ENCODE peak calls at places on chromosomes 16 and 17, in five cellular contexts. M is progenitor cell of endocrine pancreas; I is stimulated activated CD4-positive, alpha-beta T cell treated with anti-CD3 and anti-CD28 coated beads, Interleukin-1b, Interleukin-23, amount 100 ng/mL, for 48 hours; Y is iPS-NIHi11; V is cardiac fibroblast. A is an unnamed sample.
A peak's percentile ranks its signal among the peaks of the same experiment; 100 is the strongest.

GRCh38 chr16:23670137-23670776 is 8.4 kb upstream of the PLK1 start:
- DNase-seq in M (no peak), I (peak; percentile 73), Y (no peak), V (peak; percentile 89), A (no peak)

GRCh38 chr16:72508196-72508595 is 336.2 kb upstream of the PMFBP1 start:
- DNase-seq in V (peak; percentile 65), I (no peak), M (no peak), Y (no peak), A (no peak)

GRCh38 chr17:10616502-10617119 is 40.5 kb downstream of the MYH3 start:
- DNase-seq in I (peak; percentile 75), M (peak; percentile 85), V (peak; percentile 81), Y (peak; percentile 83), A (peak; percentile 63)

GRCh38 chr16:47965439-47965838 is 190.4 kb downstream of the ABCC12 start:
- DNase-seq in M (no peak), I (no peak), V (peak; percentile 5), Y (peak; percentile 64), A (no peak)

GRCh38 chr16:72789921-72790320 is 258.0 kb downstream of the ZFHX3 start:
- DNase-seq in M (no peak), V (no peak), Y (no peak), I (no peak), A (no peak)

GRCh38 chr17:81258292-81258691 is 19.2 kb downstream of the NDUFAF8 start:
- DNase-seq in M (no peak), Y (peak; percentile 77), I (no peak), V (no peak), A (no peak)

GRCh38 chr17:73770849-73771229 is 126.6 kb upstream of the SDK2 start:
- DNase-seq in Y (no peak), I (no peak), V (no peak), M (no peak), A (no peak)

GRCh38 chr17:62652251-62653001 is 25.0 kb downstream of the MRC2 start:
- DNase-seq in V (peak; percentile 75), I (no peak), Y (peak; percentile 62), M (no peak), A (no peak)

GRCh38 chr16:89197033-89197632 is 3.2 kb downstream of the SLC22A31 start:
- DNase-seq in Y (no peak), V (no peak), M (no peak), I (no peak), A (no peak)

GRCh38 chr16:23833960-23834685 is 1.7 kb upstream of the PRKCB start:
- DNase-seq in V (no peak), M (no peak), Y (no peak), I (peak; percentile 57), A (no peak)

GRCh38 chr16:11301645-11302513 is 20.7 kb upstream of the PRM1 start:
- DNase-seq in M (no peak), I (no peak), V (no peak), Y (no peak), A (no peak)

GRCh38 chr16:77674888-77675287 is 47.4 kb upstream of the NUDT7 start:
- DNase-seq in Y (no peak), M (no peak), V (peak; percentile 76), I (no peak), A (no peak)

GRCh38 chr17:16037636-16038035 is 38.0 kb downstream of the TTC19 start:
- DNase-seq in V (peak; percentile 49), Y (no peak), M (no peak), I (no peak), A (no peak)

GRCh38 chr17:37642706-37643105 is 540 bp downstream of the DDX52 start:
- DNase-seq in M (no peak), I (no peak), Y (peak; percentile 16), V (peak; percentile 55), A (no peak)

GRCh38 chr16:4733747-4734062 is 366 bp downstream of the ANKS3 start:
- DNase-seq in V (no peak), Y (no peak), M (no peak), I (peak; percentile 14), A (no peak)

GRCh38 chr17:71402661-71403141 is 718.1 kb upstream of the SOX9 start:
- DNase-seq in V (no peak), I (no peak), Y (no peak), M (no peak), A (no peak)

GRCh38 chr16:87125206-87126155 is 191.7 kb downstream of the C16orf95 start:
- DNase-seq in V (no peak), M (no peak), Y (no peak), I (no peak), A (no peak)

GRCh38 chr17:17710728-17711541 is 29.7 kb downstream of the RAI1 start:
- DNase-seq in V (peak; percentile 83), I (no peak), Y (peak; percentile 83), M (peak; percentile 73), A (peak; percentile 82)

GRCh38 chr17:75262112-75262606 is 480 bp downstream of the MRPS7 start:
- DNase-seq in M (peak; percentile 20), I (no peak), Y (no peak), V (no peak), A (no peak)

GRCh38 chr16:1072526-1073261 is at the start of gene SSTR5:
- DNase-seq in M (no peak), V (no peak), I (no peak), Y (peak; percentile 87), A (no peak)

GRCh38 chr17:83147285-83147684 is 67.9 kb downstream of the METRNL start:
- DNase-seq in M (no peak), V (no peak), I (no peak), Y (no peak), A (no peak)

GRCh38 chr16:31215287-31216115 is 1.4 kb downstream of the PYDC1 start:
- DNase-seq in I (no peak), M (peak; percentile 39), V (peak; percentile 51), Y (peak; percentile 98), A (no peak)

GRCh38 chr16:59210955-59211541 is 476.9 kb upstream of the GOT2 start:
- DNase-seq in M (no peak), I (no peak), V (peak; percentile 59), Y (peak; percentile 47), A (no peak)

GRCh38 chr17:56593741-56594527 is 435 bp downstream of the NOG start:
- DNase-seq in V (peak; percentile 61), M (peak; percentile 52), I (peak; percentile 42), Y (peak; percentile 64), A (peak; percentile 50)

GRCh38 chr17:50266384-50267073 is 7.7 kb upstream of the TMEM92 start:
- DNase-seq in V (peak; percentile 89), Y (peak; percentile 5), I (no peak), M (no peak), A (no peak)

GRCh38 chr16:57186630-57187507 is 740 bp downstream of the RSPRY1 start:
- DNase-seq in M (no peak), V (peak; percentile 52), I (no peak), Y (peak; percentile 23), A (no peak)

GRCh38 chr16:66003196-66003595 is 363.3 kb upstream of the CDH5 start:
- DNase-seq in V (no peak), Y (no peak), M (no peak), I (no peak), A (no peak)

GRCh38 chr16:23320695-23321094 is 18.6 kb downstream of the SCNN1B start:
- DNase-seq in Y (no peak), V (no peak), M (no peak), I (no peak), A (no peak)

GRCh38 chr17:75635610-75636202 is 2.5 kb downstream of the SMIM5 start:
- DNase-seq in M (no peak), I (no peak), V (no peak), Y (no peak), A (no peak)

GRCh38 chr17:45722161-45722560 is 62.0 kb upstream of the CRHR1 start:
- DNase-seq in I (no peak), V (peak; percentile 9), Y (peak; percentile 86), M (no peak), A (no peak)

GRCh38 chr16:22357635-22357971 is 16.8 kb downstream of the CDR2 start:
- DNase-seq in Y (no peak), M (no peak), I (no peak), V (no peak), A (no peak)

GRCh38 chr16:4664538-4665418 is 28.6 kb upstream of the NUDT16L1 start:
- DNase-seq in I (peak; percentile 53), M (no peak), V (peak; percentile 57), Y (no peak), A (no peak)

GRCh38 chr16:77551352-77551751 is 116.5 kb upstream of the ADAMTS18 start:
- DNase-seq in I (no peak), V (peak; percentile 48), Y (no peak), M (no peak), A (no peak)

GRCh38 chr17:61425682-61426481 is 26.2 kb downstream of the TBX2 start:
- DNase-seq in I (no peak), M (no peak), V (no peak), Y (no peak), A (no peak)

GRCh38 chr16:15604460-15605390 is 38.2 kb downstream of the MARF1 start:
- DNase-seq in I (no peak), Y (no peak), M (no peak), V (no peak), A (no peak)

GRCh38 chr17:61647044-61647443 is 56.0 kb upstream of the NACA2 start:
- DNase-seq in V (peak; percentile 57), M (no peak), I (no peak), Y (no peak), A (no peak)

GRCh38 chr17:38442548-38442947 is 14.3 kb downstream of the ARHGAP23 start:
- DNase-seq in I (no peak), V (no peak), Y (no peak), M (no peak), A (no peak)